ENCODE peak calls at places on chromosomes 3 and 15, in seven cellular contexts. B is stomach; Y is thoracic aorta; V is CD8-positive, alpha-beta T cell; R is brain microvascular endothelial cell; Z is upper lobe of right lung; F is cardiac fibroblast. K is an unnamed sample.

GRCh38 chr15:78093242-78094020 is 1.1 kb downstream of the SH2D7 start:
- DNase-seq in B (no peak), Y (no peak), V (no peak), R (peak), Z (no peak), F (peak), K (peak)

GRCh38 chr3:13019243-13019701 is 54.0 kb downstream of the IQSEC1 start:
- DNase-seq in B (no peak), Y (no peak), V (no peak), R (peak), Z (no peak), F (peak), K (peak)

GRCh38 chr3:108088697-108089096 is 2.1 kb downstream of the CD47 start:
- DNase-seq in B (no peak), Y (no peak), V (no peak), R (no peak), Z (no peak), F (no peak), K (no peak)

GRCh38 chr3:186680869-186681268 is 15.1 kb downstream of the HRG start:
- DNase-seq in B (no peak), Y (no peak), V (no peak), R (no peak), Z (no peak), F (no peak), K (no peak)

GRCh38 chr3:99751649-99752048 is 66.0 kb upstream of the CMSS1 start:
- DNase-seq in B (no peak), Y (no peak), V (no peak), R (peak), Z (no peak), F (peak), K (peak)

GRCh38 chr3:128689060-128689459 is 36.9 kb upstream of the RAB7A start:
- DNase-seq in B (no peak), Y (no peak), V (no peak), R (no peak), Z (no peak), F (no peak), K (no peak)

GRCh38 chr3:55562672-55563071 is 75.6 kb upstream of the WNT5A start:
- DNase-seq in B (no peak), Y (no peak), V (no peak), R (no peak), Z (no peak), F (no peak), K (no peak)

GRCh38 chr15:33284336-33284735 is 26.4 kb upstream of the RYR3 start:
- DNase-seq in B (no peak), Y (no peak), V (no peak), R (no peak), Z (no peak), F (no peak), K (no peak)

GRCh38 chr3:124833710-124834332 is 53.3 kb downstream of the ITGB5 start:
- DNase-seq in B (no peak), Y (no peak), V (no peak), R (peak), Z (no peak), F (no peak), K (no peak)

GRCh38 chr15:62994975-62995730 is 47.4 kb upstream of the TPM1 start:
- DNase-seq in B (no peak), Y (no peak), V (no peak), R (peak), Z (no peak), F (no peak), K (peak)

GRCh38 chr3:13621381-13622221 is 72.7 kb downstream of the FBLN2 start:
- DNase-seq in B (no peak), Y (no peak), V (peak), R (no peak), Z (no peak), F (no peak), K (no peak)

GRCh38 chr15:68232937-68233336 is 3.4 kb upstream of the CLN6 start:
- DNase-seq in B (peak), Y (no peak), V (no peak), R (no peak), Z (no peak), F (no peak), K (no peak)

GRCh38 chr3:106560451-106560966 is 691.7 kb upstream of the CBLB start:
- DNase-seq in B (no peak), Y (no peak), V (no peak), R (peak), Z (no peak), F (peak), K (peak)

GRCh38 chr3:167102071-167102470 is 278.0 kb downstream of the ZBBX start:
- DNase-seq in B (no peak), Y (no peak), V (no peak), R (no peak), Z (no peak), F (no peak), K (no peak)
- TF ChIP-seq CTCF in B (no peak), Y (no peak), V (no peak), R (no peak), Z (no peak), F (no peak), K (no peak)

GRCh38 chr3:9838856-9839255 is 5.0 kb downstream of the RPUSD3 start:
- DNase-seq in B (no peak), Y (no peak), V (no peak), R (no peak), Z (no peak), F (no peak), K (no peak)

GRCh38 chr3:9846231-9846630 is 2.4 kb upstream of the RPUSD3 start:
- DNase-seq in B (no peak), Y (no peak), V (no peak), R (no peak), Z (no peak), F (no peak), K (no peak)

GRCh38 chr3:9841015-9841414 is 2.8 kb downstream of the RPUSD3 start:
- DNase-seq in B (no peak), Y (no peak), V (no peak), R (no peak), Z (no peak), F (no peak), K (no peak)

GRCh38 chr3:9846931-9847488 is 3.2 kb upstream of the RPUSD3 start:
- DNase-seq in B (no peak), Y (no peak), V (no peak), R (no peak), Z (no peak), F (no peak), K (no peak)

DNA sequence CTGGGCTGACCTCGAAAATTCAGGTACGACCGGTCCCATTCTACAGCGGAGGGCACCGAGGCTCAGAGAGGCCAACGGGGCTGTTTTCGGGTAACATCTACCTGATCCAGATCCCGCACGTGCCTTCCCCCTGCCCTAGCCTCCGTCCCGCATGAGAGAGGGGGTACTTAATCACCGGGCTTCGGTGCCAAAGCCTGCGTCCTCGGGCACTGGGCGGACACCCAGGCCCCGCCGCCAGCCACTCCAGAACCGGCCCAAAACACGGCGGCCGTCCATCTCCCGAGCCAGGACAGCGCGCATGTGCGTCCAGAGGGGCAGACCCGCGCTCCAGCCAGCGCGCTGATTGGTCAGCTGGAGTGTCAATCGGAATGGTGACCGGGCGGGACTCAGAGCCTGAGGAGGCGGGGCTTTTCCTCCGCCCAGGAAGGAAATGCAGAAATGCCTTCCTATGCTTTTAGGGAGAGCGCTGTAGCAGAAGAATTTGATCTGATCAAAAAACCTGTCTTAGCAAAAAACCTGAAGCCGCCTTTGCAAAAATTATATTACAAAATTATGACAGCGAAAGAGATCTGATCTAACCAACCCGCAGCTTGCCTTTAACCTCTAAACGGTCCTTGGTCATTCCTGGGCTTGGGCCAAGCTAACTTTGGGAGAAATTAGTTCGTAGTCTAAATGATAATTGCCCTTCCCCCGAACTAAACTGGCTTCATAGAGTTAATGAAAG is at the start of gene RPUSD3:
- DNase-seq in B (peak), Y (peak), V (peak), R (peak), Z (peak), F (peak), K (peak)
- TF ChIP-seq CTCF in B (no peak), Y (no peak), V (no peak), R (no peak), Z (no peak), F (no peak), K (no peak)

DNA sequence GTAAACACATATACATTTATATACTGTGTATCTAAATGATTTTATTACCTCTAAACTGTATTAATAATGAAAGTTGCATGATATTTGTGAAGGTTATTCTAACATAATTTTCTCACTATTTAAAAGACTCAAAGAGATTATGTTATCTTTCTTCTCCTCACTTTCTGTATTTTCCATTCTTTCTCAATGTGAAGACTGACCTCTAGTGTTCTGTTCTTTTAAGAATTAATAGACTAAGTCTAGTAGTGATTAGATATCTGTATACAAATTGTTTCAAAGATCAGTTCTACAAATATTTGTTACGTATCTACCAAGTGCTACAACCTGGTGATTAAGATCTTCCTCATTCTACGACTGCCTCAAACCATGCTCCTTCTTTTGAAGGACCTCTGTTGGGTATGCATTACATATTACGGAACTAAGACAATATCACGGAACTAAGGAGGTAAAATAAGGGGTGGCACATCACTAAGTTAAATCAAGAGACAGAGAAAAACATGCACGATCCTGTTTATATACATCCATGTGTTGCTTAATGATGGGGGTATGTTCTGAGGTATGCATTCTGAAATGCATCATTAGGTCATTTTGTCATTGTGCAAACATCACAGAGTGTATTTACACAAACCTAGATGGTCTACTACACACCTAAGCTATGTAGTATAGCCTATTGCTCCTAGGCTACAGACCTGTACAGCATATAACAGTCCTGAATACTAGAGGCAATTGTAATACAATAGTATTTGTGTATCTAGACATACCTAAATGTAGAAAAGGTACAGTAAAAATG is 161.5 kb upstream of the KBTBD8 start:
- DNase-seq in B (no peak), Y (no peak), V (no peak), R (no peak), Z (no peak), F (no peak), K (no peak)
- TF ChIP-seq CTCF in B (no peak), Y (no peak), V (no peak), R (no peak), Z (no peak), F (no peak), K (peak)

GRCh38 chr3:20037255-20037996 is 2.8 kb upstream of the KAT2B start:
- DNase-seq in B (no peak), Y (no peak), V (no peak), R (no peak), Z (no peak), F (no peak), K (no peak)
- TF ChIP-seq CTCF in B (no peak), Y (no peak), V (no peak), R (no peak), Z (no peak), F (no peak), K (peak)